ENCODE peak calls at places on chromosomes 4 and X, in four cellular contexts. J is AG04449, Z is tibial artery, M is AG04450. I is an unnamed sample.
A peak's percentile ranks its signal among the peaks of the same experiment; 100 is the strongest.

GRCh38 chrX:118024482-118024881 is 92.1 kb downstream of the KLHL13 start:
- DNase-seq in J (no peak), Z (no peak), M (no peak), I (no peak)

GRCh38 chrX:73390628-73391567 is 56.0 kb upstream of the CDX4 start:
- DNase-seq in J (no peak), Z (no peak), M (no peak), I (no peak)

GRCh38 chr4:154009191-154009590 is 220.3 kb upstream of the SFRP2 start:
- DNase-seq in J (no peak), Z (no peak), M (no peak), I (no peak)

GRCh38 chr4:6273661-6273990 is 4.0 kb downstream of the WFS1 start:
- DNase-seq in J (no peak), Z (no peak), M (no peak), I (no peak)

GRCh38 chr4:151553874-151554273 is 144.9 kb downstream of the FHIP1A start:
- DNase-seq in J (no peak), Z (no peak), M (no peak), I (no peak)

GRCh38 chrX:14352511-14352910 is 176.8 kb upstream of the GLRA2 start:
- DNase-seq in J (no peak), Z (no peak), M (no peak), I (no peak)

GRCh38 chrX:153521034-153521433 is 3.6 kb downstream of the ATP2B3 start:
- DNase-seq in J (no peak), Z (no peak), M (no peak), I (no peak)

GRCh38 chr4:4260185-4260751 is 12.2 kb upstream of the TMEM128 start:
- DNase-seq in J (peak; percentile 24), Z (no peak), M (no peak), I (peak; percentile 51)

GRCh38 chr4:153120235-153120634 is 84.0 kb upstream of the TRIM2 start:
- DNase-seq in J (no peak), Z (no peak), M (no peak), I (no peak)

GRCh38 chr4:176451441-176451840 is 131.7 kb downstream of the SPCS3 start:
- DNase-seq in J (no peak), Z (no peak), M (no peak), I (no peak)

GRCh38 chr4:10085386-10085785 is 31.2 kb downstream of the WDR1 start:
- DNase-seq in J (no peak), Z (peak; percentile 17), M (no peak), I (no peak)

GRCh38 chrX:21657318-21658151 is 595 bp downstream of the KLHL34 start:
- DNase-seq in J (no peak), Z (no peak), M (no peak), I (no peak)

GRCh38 chr4:185115827-185116232 is 27.2 kb upstream of the SLC25A4 start:
- DNase-seq in J (peak; percentile 36), Z (no peak), M (peak; percentile 93), I (no peak)

GRCh38 chr4:128387600-128388351 is 100.2 kb upstream of the PGRMC2 start:
- DNase-seq in J (no peak), Z (no peak), M (no peak), I (no peak)

GRCh38 chr4:57355066-57355465 is 244.9 kb upstream of the IGFBP7 start:
- DNase-seq in J (no peak), Z (no peak), M (no peak), I (no peak)

GRCh38 chr4:146442801-146443200 is 78.9 kb downstream of the SLC10A7 start:
- DNase-seq in J (no peak), Z (no peak), M (no peak), I (no peak)

GRCh38 chr4:25457053-25457715 is 80.1 kb downstream of the ANAPC4 start:
- DNase-seq in J (no peak), Z (no peak), M (no peak), I (no peak)

GRCh38 chr4:40289366-40290188 is 45.6 kb upstream of the CHRNA9 start:
- DNase-seq in J (no peak), Z (no peak), M (no peak), I (no peak)

GRCh38 chr4:94363136-94363655 is 20.6 kb upstream of the HPGDS start:
- DNase-seq in J (no peak), Z (no peak), M (no peak), I (no peak)

GRCh38 chrX:45824471-45824870 is 623.8 kb upstream of the DIPK2B start:
- DNase-seq in J (peak; percentile 70), Z (peak; percentile 38), M (peak; percentile 81), I (no peak)

GRCh38 chr4:24279911-24280375 is 304.4 kb downstream of the DHX15 start:
- DNase-seq in J (no peak), Z (no peak), M (no peak), I (no peak)

GRCh38 chr4:140152015-140152703 is 1.8 kb downstream of the MAML3 start:
- DNase-seq in J (no peak), Z (no peak), M (no peak), I (peak; percentile 64)
- TF ChIP-seq CTCF in J (peak; percentile 26), Z (peak; percentile 19), M (peak; percentile 28), I (no peak)

GRCh38 chrX:28880136-28880535 is 292.9 kb downstream of the IL1RAPL1 start:
- DNase-seq in J (no peak), Z (no peak), M (no peak), I (no peak)
- TF ChIP-seq CTCF in J (no peak), Z (no peak), M (no peak), I (no peak)

GRCh38 chrX:9610774-9611392 is 146.0 kb downstream of the TBL1X start:
- DNase-seq in J (no peak), Z (no peak), M (no peak), I (no peak)

GRCh38 chrX:9612146-9612505 is 147.3 kb downstream of the TBL1X start:
- DNase-seq in J (no peak), Z (no peak), M (no peak), I (no peak)

GRCh38 chrX:9606971-9607370 is 142.1 kb downstream of the TBL1X start:
- DNase-seq in J (no peak), Z (no peak), M (no peak), I (no peak)

GRCh38 chrX:9611436-9612145 is 146.7 kb downstream of the TBL1X start:
- DNase-seq in J (no peak), Z (no peak), M (no peak), I (peak; percentile 23)

GRCh38 chrX:9609987-9610386 is 145.1 kb downstream of the TBL1X start:
- DNase-seq in J (no peak), Z (no peak), M (no peak), I (no peak)
- TF ChIP-seq CTCF in J (no peak), Z (no peak), M (no peak), I (no peak)

GRCh38 chr4:67700119-67700873 is 659 bp downstream of the UBA6 start:
- DNase-seq in J (no peak), Z (no peak), M (no peak), I (peak; percentile 54)
- TF ChIP-seq CTCF in J (no peak), Z (no peak), M (no peak), I (no peak)

GRCh38 chr4:173281001-173281400 is 53.2 kb downstream of the HMGB2 start:
- DNase-seq in J (no peak), Z (no peak), M (no peak), I (no peak)
- TF ChIP-seq CTCF in J (no peak), Z (no peak), M (no peak), I (no peak)

DNA sequence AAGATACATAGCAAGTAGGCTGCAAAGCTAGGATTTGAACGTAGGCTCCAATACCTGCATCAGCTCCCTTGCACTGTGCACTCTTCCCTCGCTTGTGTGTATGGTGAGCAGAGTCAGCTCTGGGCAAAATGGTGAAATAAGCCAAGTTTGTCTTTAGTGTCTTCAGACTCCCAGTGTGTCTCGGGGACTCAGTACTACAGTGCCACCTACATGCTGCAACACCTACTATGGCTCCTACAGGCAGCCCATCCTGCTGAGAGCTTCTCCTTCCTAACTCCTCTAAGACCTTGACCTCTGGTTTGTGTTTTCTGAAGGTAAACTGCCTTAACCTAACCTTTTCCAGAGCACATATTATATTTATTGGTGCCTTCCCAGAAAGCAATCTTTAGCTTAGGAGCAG is 42.5 kb downstream of the RTL9 start:
- DNase-seq in J (no peak), Z (no peak), M (no peak), I (no peak)
- TF ChIP-seq CTCF in J (no peak), Z (no peak), M (no peak), I (no peak)

GRCh38 chrX:31932769-31933168 is 860.9 kb upstream of the FTHL17 start:
- DNase-seq in J (no peak), Z (no peak), M (no peak), I (no peak)
- TF ChIP-seq CTCF in J (no peak), Z (no peak), M (no peak), I (no peak)

GRCh38 chrX:149908308-149908707 is 21.1 kb upstream of the HSFX4 start:
- DNase-seq in J (no peak), Z (no peak), M (no peak), I (no peak)
- TF ChIP-seq CTCF in J (no peak), Z (no peak), M (no peak), I (no peak)

I was measured in GM13976.